ENCODE peak calls at places on chromosomes 3 and 15, in four cellular contexts. B, T, D and Q are unnamed samples.

GRCh38 chr3:120198305-120198878 is 86.6 kb downstream of the GPR156 start:
- DNase-seq in B (peak), T (no peak), D (no peak), Q (no peak)

GRCh38 chr15:99142562-99142961 is 37.7 kb downstream of the SYNM start:
- DNase-seq in B (no peak), T (no peak), D (no peak), Q (no peak)

GRCh38 chr3:125480656-125481374 is 39.2 kb downstream of the SNX4 start:
- DNase-seq in B (no peak), T (no peak), D (no peak), Q (no peak)

GRCh38 chr3:162007722-162008121 is 511.1 kb downstream of the OTOL1 start:
- DNase-seq in B (no peak), T (no peak), D (no peak), Q (no peak)

GRCh38 chr3:112059497-112059896 is 25.0 kb downstream of the TMPRSS7 start:
- DNase-seq in B (no peak), T (no peak), D (no peak), Q (no peak)

GRCh38 chr15:29376580-29376979 is 107.0 kb upstream of the NSMCE3 start:
- DNase-seq in B (no peak), T (no peak), D (no peak), Q (no peak)

GRCh38 chr15:42832577-42832976 is 88.0 kb downstream of the TTBK2 start:
- DNase-seq in B (peak), T (no peak), D (no peak), Q (no peak)

GRCh38 chr15:87826119-87826730 is 430.3 kb downstream of the NTRK3 start:
- DNase-seq in B (no peak), T (no peak), D (no peak), Q (no peak)

GRCh38 chr15:65796610-65797012 is 4.5 kb upstream of the DENND4A start:
- DNase-seq in B (no peak), T (no peak), D (no peak), Q (no peak)

GRCh38 chr3:173553635-173554280 is 156.2 kb downstream of the NLGN1 start:
- DNase-seq in B (peak), T (peak), D (no peak), Q (peak)

GRCh38 chr3:46314517-46314916 is 39.4 kb upstream of the CCR2 start:
- DNase-seq in B (no peak), T (no peak), D (no peak), Q (no peak)

GRCh38 chr15:101427606-101428487 is 61.7 kb downstream of the PCSK6 start:
- DNase-seq in B (no peak), T (no peak), D (no peak), Q (no peak)

GRCh38 chr3:127422663-127423375 is 135.0 kb upstream of the PRR20G start:
- DNase-seq in B (no peak), T (no peak), D (no peak), Q (no peak)

GRCh38 chr3:119786409-119786808 is 4.5 kb downstream of the NR1I2 start:
- DNase-seq in B (no peak), T (no peak), D (no peak), Q (no peak)

GRCh38 chr15:63232400-63232799 is 43.0 kb downstream of the RAB8B start:
- DNase-seq in B (no peak), T (no peak), D (no peak), Q (no peak)

GRCh38 chr15:77019476-77020331 is 24.8 kb downstream of the PSTPIP1 start:
- DNase-seq in B (no peak), T (no peak), D (no peak), Q (no peak)

GRCh38 chr3:72163809-72164634 is 379.1 kb upstream of the PROK2 start:
- DNase-seq in B (no peak), T (no peak), D (peak), Q (peak)

GRCh38 chr3:143121240-143122088 is 1.9 kb downstream of the CHST2 start:
- DNase-seq in B (no peak), T (peak), D (no peak), Q (peak)

GRCh38 chr3:9347086-9347485 is 15.8 kb upstream of the THUMPD3 start:
- DNase-seq in B (no peak), T (no peak), D (no peak), Q (no peak)

GRCh38 chr15:22959451-22960101 is 20.6 kb downstream of the CYFIP1 start:
- DNase-seq in B (no peak), T (no peak), D (no peak), Q (no peak)

GRCh38 chr3:100634493-100635272 is 25.3 kb downstream of the ADGRG7 start:
- DNase-seq in B (peak), T (no peak), D (peak), Q (peak)
- TF ChIP-seq ZBTB33 in B (no peak), T (no peak), D (peak), Q (no peak)

GRCh38 chr15:70318594-70318993 is 220.9 kb upstream of the TLE3 start:
- DNase-seq in B (no peak), T (no peak), D (no peak), Q (no peak)
- TF ChIP-seq ZBTB33 in B (no peak), T (no peak), D (no peak), Q (no peak)

DNA sequence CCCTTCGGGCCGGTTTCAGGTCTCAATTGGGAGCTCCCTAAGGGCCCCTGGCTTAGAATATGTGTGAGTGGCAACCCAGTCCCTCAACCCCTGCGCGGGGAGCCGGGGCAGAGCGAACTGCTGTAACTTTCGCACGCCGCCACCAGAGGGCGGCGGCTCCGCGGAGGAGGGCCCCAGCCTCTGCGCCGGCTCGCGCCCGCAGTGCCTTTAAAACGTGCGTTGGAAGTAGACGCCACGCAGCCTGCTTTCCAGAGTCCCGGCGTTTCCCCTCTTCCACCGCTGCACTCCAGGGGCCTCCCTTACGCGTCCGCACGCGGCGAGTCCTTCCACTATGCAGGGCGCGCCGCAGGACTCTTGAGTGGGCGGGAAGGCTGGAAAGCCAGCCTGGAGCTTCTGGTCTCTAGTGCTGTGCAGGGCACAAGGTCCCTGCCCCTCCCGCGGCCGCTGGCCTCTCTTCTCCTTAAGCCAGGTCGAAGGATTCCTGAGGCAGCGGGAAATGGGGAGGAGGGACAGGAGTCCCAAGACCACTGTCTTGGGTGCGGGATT is 23.7 kb upstream of the RNU6-1 start:
- DNase-seq in B (peak), T (peak), D (peak), Q (peak)
- TF ChIP-seq ZBTB33 in B (no peak), T (no peak), D (no peak), Q (peak)

GRCh38 chr3:12300137-12300536 is 11.3 kb downstream of the PPARG start:
- DNase-seq in B (peak), T (no peak), D (no peak), Q (no peak)
- TF ChIP-seq ZBTB33 in B (no peak), T (no peak), D (no peak), Q (no peak)

DNA sequence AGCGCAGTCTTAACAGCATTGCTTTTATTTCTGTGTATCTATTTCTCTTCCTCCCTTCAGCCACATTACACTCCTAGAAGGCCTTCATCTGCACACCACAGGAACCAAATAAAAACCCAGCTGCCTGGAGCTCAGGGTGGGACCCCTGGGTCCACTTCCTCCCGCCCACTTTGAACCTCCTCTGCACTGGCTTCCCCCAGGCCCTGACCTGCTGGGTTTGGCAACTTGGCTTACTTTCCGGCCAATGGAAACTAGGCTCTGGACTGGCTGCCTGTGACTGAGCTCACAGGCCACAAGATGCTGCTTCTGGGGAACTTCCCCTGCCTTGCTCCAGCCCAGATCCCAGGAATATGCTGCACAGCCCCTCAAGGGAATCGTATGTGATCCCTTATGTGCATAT is 89.8 kb downstream of the SEMA5B start:
- DNase-seq in B (no peak), T (no peak), D (no peak), Q (no peak)
- TF ChIP-seq ZBTB33 in B (no peak), T (no peak), D (no peak), Q (no peak)

GRCh38 chr15:48647963-48648362 is 2.5 kb upstream of the FBN1 start:
- DNase-seq in B (no peak), T (peak), D (no peak), Q (no peak)
- TF ChIP-seq ZBTB33 in B (no peak), T (no peak), D (no peak), Q (no peak)

DNA sequence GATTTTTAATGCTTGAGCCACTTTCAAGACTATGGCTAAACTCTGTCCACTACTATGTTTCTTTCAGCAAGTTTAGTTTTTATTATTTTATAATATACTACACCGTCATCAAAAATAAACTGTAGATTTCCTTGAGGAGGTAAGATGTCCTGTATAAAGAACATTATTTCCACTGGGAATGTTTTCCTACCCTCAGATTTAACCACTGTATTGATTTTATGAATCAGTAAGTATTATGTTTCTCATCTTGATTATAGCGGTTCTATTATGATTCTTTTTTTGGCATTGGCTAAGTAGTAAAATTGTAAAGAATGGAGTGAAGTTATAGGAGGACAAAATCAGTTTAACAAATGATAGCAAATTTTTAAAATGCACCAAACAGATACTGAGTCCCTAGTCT is 44.4 kb downstream of the ADAM10 start:
- DNase-seq in B (no peak), T (no peak), D (no peak), Q (no peak)
- TF ChIP-seq ZBTB33 in B (no peak), T (no peak), D (no peak), Q (no peak)

GRCh38 chr3:34483290-34483887 is 685.0 kb downstream of the PDCD6IP start:
- DNase-seq in B (no peak), T (no peak), D (no peak), Q (no peak)
- TF ChIP-seq ZBTB33 in B (no peak), T (no peak), D (no peak), Q (no peak)